ENCODE peak calls at places on chromosomes 4 and X, in eight cellular contexts. U is effector CD4-positive, alpha-beta T cell; W is GM06990; B is keratinocyte; M is brain microvascular endothelial cell; R is NCI-H187 treated with DMSO at 0.1 percent for 48 hours; E is AG08396; H is HTR-8/SVneo. G is an unnamed sample.

GRCh38 chrX:153349952-153350351 is 16.0 kb downstream of the ZNF275 start:
- DNase-seq in B (no peak), E (peak; percentile 9), M (no peak), U (no peak), R (no peak), W (no peak), H (no peak), G (no peak)

GRCh38 chr4:39464886-39465501 is 6.1 kb downstream of the LIAS start:
- DNase-seq in B (no peak), H (peak; percentile 78), R (no peak), W (no peak), U (no peak), E (peak; percentile 73), M (peak; percentile 84), G (no peak)

GRCh38 chr4:99400831-99401230 is 34.3 kb downstream of the ADH7 start:
- DNase-seq in M (no peak), W (no peak), H (no peak), R (no peak), E (no peak), U (no peak), B (no peak), G (no peak)

GRCh38 chr4:71860643-71861042 is 76.8 kb upstream of the GC start:
- DNase-seq in W (no peak), B (no peak), U (no peak), R (no peak), H (no peak), E (no peak), M (no peak), G (no peak)

GRCh38 chr4:83370640-83370906 is 35.9 kb upstream of the HPSE start:
- DNase-seq in M (peak; percentile 8), R (no peak), B (no peak), U (no peak), E (no peak), W (no peak), H (no peak), G (no peak)

GRCh38 chrX:40132751-40133150 is 35.0 kb upstream of the BCOR start:
- DNase-seq in W (no peak), B (no peak), R (no peak), M (peak; percentile 84), E (peak; percentile 74), U (no peak), H (peak; percentile 31), G (no peak)

GRCh38 chrX:77505227-77505626 is 58.0 kb downstream of the FGF16 start:
- DNase-seq in B (no peak), H (no peak), W (no peak), U (no peak), M (peak; percentile 34), E (no peak), R (no peak), G (no peak)

GRCh38 chrX:153688900-153689590 is 1.3 kb downstream of the SLC6A8 start:
- DNase-seq in M (no peak), E (peak; percentile 49), R (no peak), U (no peak), H (no peak), W (no peak), B (no peak), G (no peak)

GRCh38 chr4:54585321-54586000 is 72.3 kb upstream of the KIT start:
- DNase-seq in R (no peak), B (no peak), H (no peak), M (peak; percentile 66), E (peak; percentile 20), W (no peak), U (no peak), G (no peak)

GRCh38 chrX:80471582-80471981 is 51.3 kb downstream of the TENT5D start:
- DNase-seq in W (no peak), M (no peak), R (no peak), U (no peak), E (no peak), B (no peak), H (no peak), G (no peak)

GRCh38 chrX:14920196-14920595 is 47.0 kb downstream of the MOSPD2 start:
- DNase-seq in E (no peak), R (no peak), M (no peak), U (no peak), H (no peak), W (no peak), B (no peak), G (no peak)

GRCh38 chrX:39614680-39614998 is 483.1 kb downstream of the BCOR start:
- DNase-seq in W (no peak), B (no peak), M (no peak), E (no peak), R (no peak), H (no peak), U (no peak), G (no peak)

GRCh38 chr4:180099962-180100361 is 2143.2 kb upstream of the TENM3 start:
- DNase-seq in E (no peak), R (no peak), U (no peak), B (no peak), H (no peak), W (no peak), M (no peak), G (no peak)

GRCh38 chr4:16125571-16126445 is 42.0 kb upstream of the PROM1 start:
- DNase-seq in E (no peak), W (no peak), R (no peak), H (no peak), B (no peak), U (no peak), M (no peak), G (no peak)

GRCh38 chr4:48906283-48907173 is at the start of gene OCIAD2:
- DNase-seq in B (no peak), R (peak; percentile 87), U (peak; percentile 79), H (peak; percentile 59), E (peak; percentile 47), W (peak; percentile 79), M (no peak), G (peak; percentile 74)

GRCh38 chr4:101667348-101667747 is 123.2 kb upstream of the BANK1 start:
- DNase-seq in B (no peak), W (no peak), U (no peak), E (peak; percentile 6), H (no peak), M (no peak), R (no peak), G (no peak)

GRCh38 chrX:38941675-38942074 is 140.4 kb downstream of the MID1IP1 start:
- DNase-seq in H (no peak), B (no peak), E (no peak), U (no peak), M (no peak), W (no peak), R (no peak), G (no peak)

GRCh38 chr4:4919926-4920325 is 60.5 kb downstream of the MSX1 start:
- DNase-seq in W (no peak), E (no peak), H (no peak), U (no peak), R (no peak), M (no peak), B (no peak), G (no peak)

GRCh38 chrX:10989386-10989785 is 121.7 kb upstream of the HCCS start:
- DNase-seq in R (no peak), U (no peak), M (peak; percentile 7), B (no peak), E (no peak), W (no peak), H (peak; percentile 18), G (no peak)

GRCh38 chr4:169158860-169159259 is 111.9 kb downstream of the SH3RF1 start:
- DNase-seq in M (no peak), E (no peak), B (no peak), W (no peak), R (no peak), U (no peak), H (no peak), G (no peak)

GRCh38 chr4:107379054-107379869 is 340.8 kb downstream of the PAPSS1 start:
- DNase-seq in H (no peak), W (no peak), M (peak; percentile 7), E (no peak), U (no peak), B (no peak), R (no peak), G (no peak)

GRCh38 chr4:56874166-56874565 is 33.5 kb upstream of the REST start:
- DNase-seq in B (no peak), U (no peak), E (no peak), M (no peak), R (no peak), W (no peak), H (no peak), G (no peak)

GRCh38 chr4:153519677-153520076 is 53.5 kb downstream of the TMEM131L start:
- DNase-seq in W (no peak), M (no peak), E (no peak), U (no peak), H (no peak), R (no peak), B (no peak), G (no peak)

GRCh38 chr4:1565598-1566295 is 118.4 kb downstream of the FAM53A start:
- DNase-seq in U (no peak), E (no peak), M (no peak), W (no peak), B (no peak), R (no peak), H (no peak), G (no peak)

GRCh38 chrX:119041175-119041574 is 31.6 kb upstream of the CT47C1 start:
- DNase-seq in E (peak; percentile 77), M (peak; percentile 75), U (no peak), R (no peak), H (peak; percentile 79), W (no peak), B (no peak), G (no peak)

GRCh38 chr4:84887824-84888223 is 78.7 kb downstream of the WDFY3 start:
- DNase-seq in E (no peak), M (peak; percentile 62), U (no peak), B (no peak), R (no peak), H (no peak), W (no peak), G (no peak)

GRCh38 chr4:133355636-133356035 is 206.5 kb downstream of the PCDH10 start:
- DNase-seq in R (no peak), U (no peak), H (no peak), M (no peak), W (no peak), E (no peak), B (no peak), G (no peak)

GRCh38 chr4:16897991-16898827 is at the start of gene LDB2:
- DNase-seq in H (no peak), B (no peak), W (no peak), E (peak; percentile 50), U (no peak), M (peak; percentile 72), R (no peak), G (no peak)

GRCh38 chrX:55167124-55167523 is 53.0 kb upstream of the PAGE5 start:
- DNase-seq in R (no peak), U (no peak), W (no peak), H (no peak), E (no peak), M (no peak), B (no peak), G (no peak)

GRCh38 chrX:24023972-24024664 is 2.9 kb downstream of the KLHL15 start:
- DNase-seq in E (no peak), W (no peak), M (peak; percentile 6), U (no peak), R (no peak), B (no peak), H (no peak), G (no peak)

GRCh38 chr4:98657531-98658286 is 702 bp downstream of the TSPAN5 start:
- DNase-seq in U (no peak), H (peak; percentile 65), B (no peak), M (peak; percentile 63), W (peak; percentile 12), R (no peak), E (peak; percentile 79), G (peak; percentile 9)

GRCh38 chr4:159607824-159608223 is 504.9 kb downstream of the RAPGEF2 start:
- DNase-seq in W (no peak), U (no peak), M (no peak), R (no peak), B (no peak), H (no peak), E (no peak), G (no peak)

GRCh38 chr4:28167411-28167810 is 1306.8 kb downstream of the STIM2 start:
- DNase-seq in H (no peak), M (no peak), R (no peak), B (peak; percentile 17), W (no peak), E (no peak), U (no peak), G (no peak)

GRCh38 chrX:23764585-23764984 is 18.4 kb upstream of the SAT1 start:
- DNase-seq in W (no peak), M (no peak), H (no peak), E (no peak), B (no peak), U (no peak), R (no peak), G (no peak)